ENCODE peak calls at places on chromosome 12, in six cellular contexts. One of them, this sample, is unnamed.

GRCh38 chr12:11486623-11487444 is 91.5 kb upstream of the PRB2 start:
- DNase-seq in foreskin fibroblast: peak
- DNase-seq in bronchial epithelial cell: peak
- DNase-seq in astrocyte of the spinal cord: peak
- DNase-seq in CD4-positive, CD25-positive, alpha-beta regulatory T cell: peak
- DNase-seq in tibial artery: peak
- DNase-seq in this sample: peak

GRCh38 chr12:19030180-19030579 is 99.4 kb upstream of the PLEKHA5 start:
- DNase-seq in tibial artery: no peak
- DNase-seq in bronchial epithelial cell: peak
- DNase-seq in CD4-positive, CD25-positive, alpha-beta regulatory T cell: no peak
- DNase-seq in foreskin fibroblast: no peak
- DNase-seq in astrocyte of the spinal cord: no peak
- DNase-seq in this sample: no peak

GRCh38 chr12:68185598-68185997 is 26.1 kb upstream of the IFNG start:
- DNase-seq in bronchial epithelial cell: no peak
- DNase-seq in tibial artery: no peak
- DNase-seq in foreskin fibroblast: no peak
- DNase-seq in CD4-positive, CD25-positive, alpha-beta regulatory T cell: no peak
- DNase-seq in astrocyte of the spinal cord: no peak
- DNase-seq in this sample: no peak

GRCh38 chr12:104596128-104596799 is 139.5 kb downstream of the CHST11 start:
- DNase-seq in bronchial epithelial cell: peak
- DNase-seq in foreskin fibroblast: peak
- DNase-seq in tibial artery: peak
- DNase-seq in CD4-positive, CD25-positive, alpha-beta regulatory T cell: no peak
- DNase-seq in astrocyte of the spinal cord: peak
- DNase-seq in this sample: no peak

GRCh38 chr12:127485528-127485927 is 781.4 kb upstream of the TMEM132C start:
- DNase-seq in astrocyte of the spinal cord: peak
- DNase-seq in tibial artery: no peak
- DNase-seq in bronchial epithelial cell: peak
- DNase-seq in CD4-positive, CD25-positive, alpha-beta regulatory T cell: no peak
- DNase-seq in foreskin fibroblast: peak
- DNase-seq in this sample: no peak

GRCh38 chr12:26868505-26869494 is 35.8 kb upstream of the ITPR2 start:
- DNase-seq in foreskin fibroblast: no peak
- DNase-seq in astrocyte of the spinal cord: no peak
- DNase-seq in CD4-positive, CD25-positive, alpha-beta regulatory T cell: no peak
- DNase-seq in bronchial epithelial cell: no peak
- DNase-seq in tibial artery: no peak
- DNase-seq in this sample: no peak

GRCh38 chr12:59895161-59895785 is 299.4 kb downstream of the SLC16A7 start:
- DNase-seq in bronchial epithelial cell: no peak
- DNase-seq in CD4-positive, CD25-positive, alpha-beta regulatory T cell: no peak
- DNase-seq in foreskin fibroblast: no peak
- DNase-seq in astrocyte of the spinal cord: no peak
- DNase-seq in tibial artery: no peak
- DNase-seq in this sample: no peak

GRCh38 chr12:105706321-105706972 is 376.0 kb downstream of the C12orf75 start:
- DNase-seq in bronchial epithelial cell: peak
- DNase-seq in CD4-positive, CD25-positive, alpha-beta regulatory T cell: no peak
- DNase-seq in astrocyte of the spinal cord: peak
- DNase-seq in foreskin fibroblast: peak
- DNase-seq in tibial artery: peak
- DNase-seq in this sample: no peak

GRCh38 chr12:12796928-12797788 is 11.7 kb downstream of the APOLD1 start:
- DNase-seq in bronchial epithelial cell: no peak
- DNase-seq in astrocyte of the spinal cord: no peak
- DNase-seq in tibial artery: no peak
- DNase-seq in foreskin fibroblast: no peak
- DNase-seq in CD4-positive, CD25-positive, alpha-beta regulatory T cell: no peak
- DNase-seq in this sample: no peak

GRCh38 chr12:100860611-100861010 is 66.0 kb downstream of the ANO4 start:
- DNase-seq in foreskin fibroblast: no peak
- DNase-seq in tibial artery: no peak
- DNase-seq in bronchial epithelial cell: peak
- DNase-seq in astrocyte of the spinal cord: peak
- DNase-seq in CD4-positive, CD25-positive, alpha-beta regulatory T cell: no peak
- DNase-seq in this sample: no peak

GRCh38 chr12:92735131-92735721 is 32.4 kb downstream of the PLEKHG7 start:
- DNase-seq in tibial artery: no peak
- DNase-seq in CD4-positive, CD25-positive, alpha-beta regulatory T cell: no peak
- DNase-seq in foreskin fibroblast: peak
- DNase-seq in bronchial epithelial cell: peak
- DNase-seq in astrocyte of the spinal cord: peak
- DNase-seq in this sample: no peak

GRCh38 chr12:129549656-129550055 is 354.2 kb downstream of the TMEM132D start:
- DNase-seq in astrocyte of the spinal cord: no peak
- DNase-seq in bronchial epithelial cell: no peak
- DNase-seq in CD4-positive, CD25-positive, alpha-beta regulatory T cell: no peak
- DNase-seq in tibial artery: no peak
- DNase-seq in foreskin fibroblast: no peak
- DNase-seq in this sample: no peak

GRCh38 chr12:98799822-98800221 is 154.7 kb downstream of the APAF1 start:
- DNase-seq in foreskin fibroblast: no peak
- DNase-seq in astrocyte of the spinal cord: no peak
- DNase-seq in tibial artery: no peak
- DNase-seq in bronchial epithelial cell: no peak
- DNase-seq in CD4-positive, CD25-positive, alpha-beta regulatory T cell: no peak
- DNase-seq in this sample: no peak

GRCh38 chr12:104498211-104498801 is 41.6 kb downstream of the CHST11 start:
- DNase-seq in CD4-positive, CD25-positive, alpha-beta regulatory T cell: peak
- DNase-seq in bronchial epithelial cell: no peak
- DNase-seq in tibial artery: no peak
- DNase-seq in foreskin fibroblast: no peak
- DNase-seq in astrocyte of the spinal cord: peak
- DNase-seq in this sample: peak

GRCh38 chr12:9340422-9341259 is 132.4 kb upstream of the PZP start:
- DNase-seq in tibial artery: no peak
- DNase-seq in foreskin fibroblast: peak
- DNase-seq in astrocyte of the spinal cord: peak
- DNase-seq in CD4-positive, CD25-positive, alpha-beta regulatory T cell: peak
- DNase-seq in bronchial epithelial cell: no peak
- DNase-seq in this sample: no peak

GRCh38 chr12:91111366-91112321 is at the start of gene LUM:
- DNase-seq in tibial artery: no peak
- DNase-seq in foreskin fibroblast: peak
- DNase-seq in bronchial epithelial cell: peak
- DNase-seq in astrocyte of the spinal cord: peak
- DNase-seq in CD4-positive, CD25-positive, alpha-beta regulatory T cell: no peak
- DNase-seq in this sample: no peak

GRCh38 chr12:24901975-24902461 is 46.9 kb downstream of the BCAT1 start:
- DNase-seq in foreskin fibroblast: no peak
- DNase-seq in bronchial epithelial cell: no peak
- DNase-seq in astrocyte of the spinal cord: peak
- DNase-seq in tibial artery: no peak
- DNase-seq in CD4-positive, CD25-positive, alpha-beta regulatory T cell: peak
- DNase-seq in this sample: no peak

GRCh38 chr12:52636189-52636588 is 15.8 kb downstream of the KRT2 start:
- DNase-seq in tibial artery: peak
- DNase-seq in foreskin fibroblast: no peak
- DNase-seq in astrocyte of the spinal cord: no peak
- DNase-seq in CD4-positive, CD25-positive, alpha-beta regulatory T cell: no peak
- DNase-seq in bronchial epithelial cell: no peak
- DNase-seq in this sample: peak

GRCh38 chr12:6766651-6767300 is 613 bp downstream of the PTMS start:
- DNase-seq in foreskin fibroblast: peak
- DNase-seq in astrocyte of the spinal cord: peak
- DNase-seq in bronchial epithelial cell: no peak
- DNase-seq in tibial artery: peak
- DNase-seq in CD4-positive, CD25-positive, alpha-beta regulatory T cell: peak
- DNase-seq in this sample: no peak

GRCh38 chr12:124921200-124922008 is 7.0 kb upstream of the UBC start:
- DNase-seq in astrocyte of the spinal cord: peak
- DNase-seq in CD4-positive, CD25-positive, alpha-beta regulatory T cell: peak
- DNase-seq in tibial artery: peak
- DNase-seq in foreskin fibroblast: peak
- DNase-seq in bronchial epithelial cell: peak
- DNase-seq in this sample: peak

GRCh38 chr12:10015450-10015849 is 5.0 kb downstream of the CLEC12B start:
- DNase-seq in tibial artery: no peak
- DNase-seq in CD4-positive, CD25-positive, alpha-beta regulatory T cell: no peak
- DNase-seq in foreskin fibroblast: no peak
- DNase-seq in bronchial epithelial cell: no peak
- DNase-seq in astrocyte of the spinal cord: no peak
- DNase-seq in this sample: no peak

GRCh38 chr12:105705765-105706164 is 375.3 kb downstream of the C12orf75 start:
- DNase-seq in tibial artery: peak
- DNase-seq in bronchial epithelial cell: peak
- DNase-seq in astrocyte of the spinal cord: peak
- DNase-seq in CD4-positive, CD25-positive, alpha-beta regulatory T cell: peak
- DNase-seq in foreskin fibroblast: peak
- DNase-seq in this sample: peak

GRCh38 chr12:87779016-87779415 is 250.2 kb downstream of the C12orf50 start:
- DNase-seq in foreskin fibroblast: no peak
- DNase-seq in tibial artery: no peak
- DNase-seq in bronchial epithelial cell: peak
- DNase-seq in astrocyte of the spinal cord: peak
- DNase-seq in CD4-positive, CD25-positive, alpha-beta regulatory T cell: no peak
- DNase-seq in this sample: no peak

GRCh38 chr12:104877107-104877705 is 80.9 kb downstream of the SLC41A2 start:
- DNase-seq in bronchial epithelial cell: peak
- DNase-seq in astrocyte of the spinal cord: peak
- DNase-seq in CD4-positive, CD25-positive, alpha-beta regulatory T cell: peak
- DNase-seq in tibial artery: no peak
- DNase-seq in foreskin fibroblast: no peak
- DNase-seq in this sample: peak

GRCh38 chr12:68587448-68587873 is 23.2 kb upstream of the RAP1B start:
- DNase-seq in tibial artery: no peak
- DNase-seq in astrocyte of the spinal cord: peak
- DNase-seq in foreskin fibroblast: no peak
- DNase-seq in bronchial epithelial cell: no peak
- DNase-seq in CD4-positive, CD25-positive, alpha-beta regulatory T cell: peak
- DNase-seq in this sample: peak

DNA sequence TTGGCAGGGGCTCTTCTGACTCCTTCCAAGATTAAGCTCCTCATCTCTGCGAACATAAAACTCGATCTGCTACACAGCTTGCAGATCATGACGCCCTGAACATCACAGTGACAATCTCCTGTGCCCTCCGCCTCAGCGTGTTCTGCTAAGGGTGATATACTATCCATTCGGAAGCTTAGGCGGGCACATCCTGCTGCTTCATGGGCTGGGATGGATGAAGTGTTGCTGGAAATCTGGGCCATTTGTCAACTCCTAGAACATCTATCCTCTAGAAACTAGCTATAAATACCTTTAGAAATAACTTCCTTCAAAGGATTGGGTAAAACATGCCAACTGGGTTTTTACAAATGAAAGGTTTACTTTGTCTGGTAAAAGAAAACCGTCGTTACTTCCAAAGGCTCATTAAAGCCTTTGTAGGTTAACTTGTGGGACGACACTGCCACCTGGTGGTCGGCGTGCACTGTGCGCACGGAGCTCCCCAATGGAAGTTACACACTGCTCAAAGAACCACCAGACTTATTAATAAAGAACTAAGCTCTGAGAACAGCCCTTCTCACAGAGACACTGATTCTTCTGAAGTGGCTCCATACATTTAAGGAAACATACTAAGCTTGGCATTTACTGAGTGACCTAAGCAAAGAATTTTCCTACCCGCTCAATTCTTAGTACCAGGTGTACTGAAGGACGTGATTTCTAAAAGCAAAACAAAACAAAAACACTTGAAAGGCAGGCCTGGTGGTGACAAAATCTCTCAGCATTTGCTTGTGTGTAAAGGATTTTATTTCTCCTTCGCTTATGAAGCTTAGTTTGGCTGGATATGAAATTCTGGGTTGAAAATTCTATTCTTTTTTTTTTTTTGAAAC is 21.5 kb upstream of the CACNA2D4 start:
- DNase-seq in bronchial epithelial cell: peak
- DNase-seq in tibial artery: peak
- DNase-seq in foreskin fibroblast: peak
- DNase-seq in astrocyte of the spinal cord: peak
- DNase-seq in CD4-positive, CD25-positive, alpha-beta regulatory T cell: peak
- DNase-seq in this sample: peak
- H3K4me3 ChIP-seq in bronchial epithelial cell: no peak
- H3K4me3 ChIP-seq in tibial artery: no peak
- H3K4me3 ChIP-seq in foreskin fibroblast: no peak
- H3K4me3 ChIP-seq in astrocyte of the spinal cord: no peak
- H3K4me3 ChIP-seq in CD4-positive, CD25-positive, alpha-beta regulatory T cell: no peak
- H3K4me3 ChIP-seq in this sample: no peak

DNA sequence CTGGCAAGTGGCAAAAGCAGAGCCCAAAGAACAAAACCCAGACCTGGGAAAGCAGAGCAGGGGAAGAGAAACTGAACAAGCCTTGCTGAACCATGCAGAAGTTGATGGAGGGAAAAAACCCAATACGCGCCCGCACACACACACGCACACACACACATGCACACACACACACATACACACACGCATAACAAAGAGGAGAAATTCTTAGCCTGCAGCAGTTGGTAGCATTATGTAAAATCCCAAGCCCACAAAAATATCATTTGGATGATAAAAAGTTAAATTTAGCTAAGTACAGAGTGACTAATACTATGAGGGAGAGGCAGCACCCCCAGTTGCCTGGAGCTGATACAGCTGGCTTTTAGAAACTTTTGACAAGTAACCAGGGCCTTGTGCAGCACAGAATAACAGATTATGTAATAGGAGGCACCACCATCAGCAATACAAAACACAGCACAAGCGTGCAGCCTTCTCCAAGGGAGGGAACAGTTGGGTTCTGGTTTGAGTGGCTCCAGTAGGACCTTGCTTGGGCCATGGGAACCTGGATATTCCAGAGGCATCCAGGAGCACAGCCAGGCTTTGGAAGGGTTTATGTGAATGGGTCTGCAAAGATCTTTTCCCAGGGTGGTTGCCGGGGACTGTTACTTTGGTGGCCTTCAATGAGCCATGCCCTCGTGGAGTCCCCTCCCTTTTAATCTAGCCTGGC is 35.3 kb downstream of the PITPNM2 start:
- DNase-seq in CD4-positive, CD25-positive, alpha-beta regulatory T cell: peak
- DNase-seq in foreskin fibroblast: peak
- DNase-seq in tibial artery: peak
- DNase-seq in bronchial epithelial cell: no peak
- DNase-seq in astrocyte of the spinal cord: peak
- DNase-seq in this sample: no peak
- H3K4me3 ChIP-seq in CD4-positive, CD25-positive, alpha-beta regulatory T cell: peak
- H3K4me3 ChIP-seq in foreskin fibroblast: peak
- H3K4me3 ChIP-seq in tibial artery: no peak
- H3K4me3 ChIP-seq in bronchial epithelial cell: no peak
- H3K4me3 ChIP-seq in astrocyte of the spinal cord: no peak
- H3K4me3 ChIP-seq in this sample: no peak

GRCh38 chr12:120439646-120440247 is 1.8 kb downstream of the COX6A1 start:
- DNase-seq in astrocyte of the spinal cord: peak
- DNase-seq in bronchial epithelial cell: peak
- DNase-seq in CD4-positive, CD25-positive, alpha-beta regulatory T cell: peak
- DNase-seq in foreskin fibroblast: peak
- DNase-seq in tibial artery: no peak
- DNase-seq in this sample: peak
- H3K4me3 ChIP-seq in astrocyte of the spinal cord: no peak
- H3K4me3 ChIP-seq in bronchial epithelial cell: no peak
- H3K4me3 ChIP-seq in CD4-positive, CD25-positive, alpha-beta regulatory T cell: peak
- H3K4me3 ChIP-seq in foreskin fibroblast: no peak
- H3K4me3 ChIP-seq in tibial artery: no peak
- H3K4me3 ChIP-seq in this sample: peak

DNA sequence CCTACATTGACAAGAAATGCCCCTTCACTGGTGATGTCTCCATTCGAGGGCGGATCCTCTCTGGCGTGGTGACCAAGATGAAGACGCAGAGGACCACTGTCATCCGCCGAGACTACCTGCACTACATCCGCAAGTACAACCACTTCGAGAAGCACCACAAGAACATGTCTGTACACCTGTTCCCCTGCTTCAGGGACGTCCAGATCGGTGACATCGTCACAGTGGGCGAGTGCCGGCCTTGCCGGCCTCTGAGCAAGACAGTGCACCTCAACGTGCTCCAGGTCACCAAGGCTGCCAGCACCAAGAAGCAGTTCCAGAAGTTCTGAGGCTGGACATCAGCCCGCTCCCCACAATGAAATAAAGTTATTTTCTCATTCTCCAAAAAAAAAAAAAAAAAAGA is 2.8 kb downstream of the GOLGA3 start:
- DNase-seq in CD4-positive, CD25-positive, alpha-beta regulatory T cell: no peak
- DNase-seq in tibial artery: no peak
- DNase-seq in astrocyte of the spinal cord: no peak
- DNase-seq in foreskin fibroblast: no peak
- DNase-seq in bronchial epithelial cell: no peak
- DNase-seq in this sample: no peak
- H3K4me3 ChIP-seq in CD4-positive, CD25-positive, alpha-beta regulatory T cell: no peak
- H3K4me3 ChIP-seq in tibial artery: no peak
- H3K4me3 ChIP-seq in astrocyte of the spinal cord: no peak
- H3K4me3 ChIP-seq in foreskin fibroblast: no peak
- H3K4me3 ChIP-seq in bronchial epithelial cell: no peak
- H3K4me3 ChIP-seq in this sample: no peak

This sample was measured in Jurkat, Clone E6-1.